ENCODE peak calls at places on chromosomes 13 and 19, in four cellular contexts. V is lower lobe of right lung, K is left ventricle myocardium inferior, M is psoas muscle. N is an unnamed sample. For H3K27me3 and H3K9me3, the result is how much of the 10 kb centered on the place peaks cover.

GRCh38 chr13:45731455-45731854 is 29.3 kb downstream of the CBY2 start:
- DNase-seq in M (no peak), V (no peak), K (no peak), N (no peak)

GRCh38 chr13:97300871-97301270 is 78.7 kb downstream of the MBNL2 start:
- DNase-seq in K (no peak), V (no peak), M (no peak), N (no peak)

GRCh38 chr13:90750021-90750420 is 597.5 kb upstream of the MIR17HG start:
- DNase-seq in M (no peak), K (no peak), V (no peak), N (no peak)

GRCh38 chr13:27960362-27961226 is 8.5 kb downstream of the CDX2 start:
- DNase-seq in M (no peak), K (peak), V (peak), N (no peak)

GRCh38 chr19:28905996-28906395 is 307.0 kb downstream of the UQCRFS1 start:
- DNase-seq in M (no peak), V (no peak), K (no peak), N (no peak)

GRCh38 chr19:51724543-51724942 is 752 bp upstream of the HAS1 start:
- DNase-seq in M (peak), V (no peak), K (peak), N (no peak)

GRCh38 chr19:4851551-4852290 is 15.7 kb downstream of the PLIN3 start:
- DNase-seq in M (peak), K (peak), V (peak), N (peak)

GRCh38 chr19:13100871-13101589 is 1.6 kb downstream of the LYL1 start:
- DNase-seq in V (no peak), M (no peak), K (no peak), N (no peak)

GRCh38 chr19:5996102-5996501 is 18.2 kb upstream of the RANBP3 start:
- DNase-seq in V (no peak), M (no peak), K (no peak), N (no peak)

GRCh38 chr13:75946746-75947397 is 310.7 kb downstream of the LMO7 start:
- DNase-seq in K (no peak), M (no peak), V (no peak), N (no peak)

GRCh38 chr13:47119568-47120080 is 222.8 kb upstream of the HTR2A start:
- DNase-seq in M (no peak), V (no peak), K (no peak), N (no peak)

GRCh38 chr13:97226788-97227627 is 4.9 kb downstream of the MBNL2 start:
- DNase-seq in K (no peak), M (no peak), V (no peak), N (no peak)

GRCh38 chr19:18046066-18046718 is 38.2 kb downstream of the ARRDC2 start:
- DNase-seq in K (no peak), V (no peak), M (peak), N (peak)

GRCh38 chr13:49812806-49813205 is 20.3 kb upstream of the KPNA3 start:
- DNase-seq in M (no peak), V (no peak), K (no peak), N (no peak)

GRCh38 chr13:25406377-25406776 is 34.6 kb downstream of the ATP8A2 start:
- DNase-seq in M (no peak), K (no peak), V (no peak), N (no peak)

GRCh38 chr13:42071667-42072419 is 23.4 kb downstream of the DGKH start:
- DNase-seq in M (no peak), V (no peak), K (no peak), N (no peak)

GRCh38 chr19:5165697-5166019 is 175.0 kb downstream of the PTPRS start:
- DNase-seq in V (no peak), M (no peak), K (no peak), N (no peak)

GRCh38 chr13:106104281-106104901 is 431.1 kb downstream of the EFNB2 start:
- DNase-seq in K (no peak), V (no peak), M (no peak), N (no peak)

GRCh38 chr13:39379667-39380655 is 223.0 kb downstream of the LHFPL6 start:
- DNase-seq in M (no peak), K (no peak), V (no peak), N (no peak)

GRCh38 chr19:16566161-16566560 is 6.1 kb downstream of the SLC35E1 start:
- DNase-seq in K (no peak), M (no peak), V (peak), N (no peak)

GRCh38 chr13:54705738-54706137 is 1677.1 kb downstream of the OLFM4 start:
- DNase-seq in V (no peak), M (no peak), K (no peak), N (no peak)

GRCh38 chr13:66501187-66501586 is 728.9 kb downstream of the PCDH9 start:
- DNase-seq in M (no peak), V (no peak), K (no peak), N (no peak)

GRCh38 chr19:53545271-53546065 is 7.5 kb downstream of the ZNF331 start:
- DNase-seq in K (no peak), M (no peak), V (no peak), N (no peak)

DNA sequence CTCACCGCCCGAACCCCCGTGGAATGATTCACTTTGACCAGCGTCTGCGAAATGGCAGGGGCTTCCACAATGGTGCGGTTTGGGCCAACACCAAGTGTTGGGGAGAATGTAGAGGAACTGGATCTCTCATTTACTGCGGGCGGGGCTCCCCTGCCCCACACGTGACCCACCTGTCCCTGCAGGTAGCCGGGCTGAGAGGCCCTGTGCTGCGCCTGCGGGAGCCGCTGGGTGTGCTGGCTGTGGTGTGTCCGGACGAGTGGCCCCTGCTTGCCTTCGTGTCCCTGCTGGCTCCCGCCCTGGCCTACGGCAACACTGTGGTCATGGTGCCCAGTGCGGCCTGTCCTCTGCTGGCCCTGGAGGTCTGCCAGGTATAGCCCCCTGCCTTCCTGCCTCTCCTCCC is 5.8 kb upstream of the FLT3LG start:
- DNase-seq in K (no peak), M (no peak), V (no peak), N (no peak)
- H3K4me3 ChIP-seq in K (no peak), M (no peak), V (no peak), N (no peak)

GRCh38 chr13:108345016-108345415 is 75.5 kb downstream of the TNFSF13B start:
- DNase-seq in M (no peak), K (no peak), V (no peak), N (no peak)
- H3K27me3 ChIP-seq in M (under half), K (under half), V (under half), N (under half)

GRCh38 chr19:39470724-39471339 is 9.8 kb upstream of the TIMM50 start:
- DNase-seq in M (peak), V (no peak), K (no peak), N (no peak)
- H3K9me3 ChIP-seq in M (under half), V (under half), K (under half), N (under half)

DNA sequence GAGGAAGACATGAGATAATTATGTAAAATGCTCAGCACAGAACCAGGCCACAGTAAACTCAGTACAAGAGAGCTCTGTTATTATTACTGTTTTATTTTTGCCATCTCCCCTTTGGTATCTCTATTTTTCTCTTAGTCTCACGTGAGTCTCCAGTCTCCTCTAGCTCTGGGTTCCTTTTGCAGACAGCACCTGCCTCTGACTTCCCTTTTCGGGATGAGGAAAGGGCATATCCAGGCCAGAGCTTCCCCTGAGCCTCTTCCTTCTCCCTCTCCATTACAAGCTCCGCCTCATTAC is 6.1 kb upstream of the CNFN start:
- DNase-seq in V (no peak), K (no peak), M (no peak), N (no peak)
- H3K4me3 ChIP-seq in V (peak), K (peak), M (peak), N (no peak)